ENCODE peak calls at places on chromosomes 16 and 17, in nine cellular contexts. One of them, this sample, is unnamed.

GRCh38 chr16:69435977-69436729 is 11.7 kb downstream of the CYB5B start:
- DNase-seq in Right ventricle myocardium superior: no peak
- DNase-seq in GM18507: no peak
- DNase-seq in ovary: no peak
- DNase-seq in NCI-H345: peak; percentile 81
- DNase-seq in activated T-helper 1 cell treated with anti-CD3 and anti-CD28 coated beads, Interleukin-12 subunit alpha, Interleukin-12 subunit beta, Interleukin-2, Interleukin-4 antibody, amounts not matched to agents 30 ng/mL and 10 ng/mL and 1 ng/mL, durations not matched to agents 14 hours and 24 hours and 36 hours: no peak
- DNase-seq in aorta: no peak
- DNase-seq in type B pancreatic cell: no peak
- DNase-seq in T-helper 17 cell: no peak
- DNase-seq in this sample: no peak

GRCh38 chr17:38592487-38592886 is 13.3 kb downstream of the SRCIN1 start:
- DNase-seq in activated T-helper 1 cell treated with anti-CD3 and anti-CD28 coated beads, Interleukin-12 subunit alpha, Interleukin-12 subunit beta, Interleukin-2, Interleukin-4 antibody, amounts not matched to agents 30 ng/mL and 10 ng/mL and 1 ng/mL, durations not matched to agents 14 hours and 24 hours and 36 hours: no peak
- DNase-seq in GM18507: no peak
- DNase-seq in NCI-H345: no peak
- DNase-seq in aorta: no peak
- DNase-seq in T-helper 17 cell: no peak
- DNase-seq in type B pancreatic cell: no peak
- DNase-seq in ovary: no peak
- DNase-seq in Right ventricle myocardium superior: no peak
- DNase-seq in this sample: no peak

GRCh38 chr17:42246515-42246914 is 29.7 kb downstream of the STAT5B start:
- DNase-seq in ovary: peak; percentile 68
- DNase-seq in GM18507: no peak
- DNase-seq in T-helper 17 cell: no peak
- DNase-seq in type B pancreatic cell: no peak
- DNase-seq in activated T-helper 1 cell treated with anti-CD3 and anti-CD28 coated beads, Interleukin-12 subunit alpha, Interleukin-12 subunit beta, Interleukin-2, Interleukin-4 antibody, amounts not matched to agents 30 ng/mL and 10 ng/mL and 1 ng/mL, durations not matched to agents 14 hours and 24 hours and 36 hours: no peak
- DNase-seq in Right ventricle myocardium superior: no peak
- DNase-seq in NCI-H345: no peak
- DNase-seq in aorta: no peak
- DNase-seq in this sample: no peak

GRCh38 chr17:21160401-21160800 is 33.6 kb downstream of the DHRS7B start:
- DNase-seq in Right ventricle myocardium superior: no peak
- DNase-seq in ovary: no peak
- DNase-seq in NCI-H345: no peak
- DNase-seq in T-helper 17 cell: no peak
- DNase-seq in GM18507: no peak
- DNase-seq in activated T-helper 1 cell treated with anti-CD3 and anti-CD28 coated beads, Interleukin-12 subunit alpha, Interleukin-12 subunit beta, Interleukin-2, Interleukin-4 antibody, amounts not matched to agents 30 ng/mL and 10 ng/mL and 1 ng/mL, durations not matched to agents 14 hours and 24 hours and 36 hours: no peak
- DNase-seq in aorta: no peak
- DNase-seq in type B pancreatic cell: no peak
- DNase-seq in this sample: no peak

GRCh38 chr16:85270365-85270764 is 158.1 kb upstream of the CIBAR2 start:
- DNase-seq in NCI-H345: no peak
- DNase-seq in Right ventricle myocardium superior: no peak
- DNase-seq in GM18507: no peak
- DNase-seq in aorta: no peak
- DNase-seq in T-helper 17 cell: no peak
- DNase-seq in type B pancreatic cell: no peak
- DNase-seq in ovary: no peak
- DNase-seq in activated T-helper 1 cell treated with anti-CD3 and anti-CD28 coated beads, Interleukin-12 subunit alpha, Interleukin-12 subunit beta, Interleukin-2, Interleukin-4 antibody, amounts not matched to agents 30 ng/mL and 10 ng/mL and 1 ng/mL, durations not matched to agents 14 hours and 24 hours and 36 hours: no peak
- DNase-seq in this sample: no peak

GRCh38 chr17:48258317-48258716 is 150.8 kb downstream of the SNX11 start:
- DNase-seq in ovary: no peak
- DNase-seq in T-helper 17 cell: no peak
- DNase-seq in GM18507: no peak
- DNase-seq in aorta: no peak
- DNase-seq in NCI-H345: no peak
- DNase-seq in Right ventricle myocardium superior: no peak
- DNase-seq in type B pancreatic cell: no peak
- DNase-seq in activated T-helper 1 cell treated with anti-CD3 and anti-CD28 coated beads, Interleukin-12 subunit alpha, Interleukin-12 subunit beta, Interleukin-2, Interleukin-4 antibody, amounts not matched to agents 30 ng/mL and 10 ng/mL and 1 ng/mL, durations not matched to agents 14 hours and 24 hours and 36 hours: no peak
- DNase-seq in this sample: no peak

GRCh38 chr17:64245218-64246145 is 17.6 kb downstream of the TEX2 start:
- DNase-seq in GM18507: no peak
- DNase-seq in type B pancreatic cell: no peak
- DNase-seq in ovary: no peak
- DNase-seq in aorta: no peak
- DNase-seq in Right ventricle myocardium superior: no peak
- DNase-seq in activated T-helper 1 cell treated with anti-CD3 and anti-CD28 coated beads, Interleukin-12 subunit alpha, Interleukin-12 subunit beta, Interleukin-2, Interleukin-4 antibody, amounts not matched to agents 30 ng/mL and 10 ng/mL and 1 ng/mL, durations not matched to agents 14 hours and 24 hours and 36 hours: no peak
- DNase-seq in NCI-H345: no peak
- DNase-seq in T-helper 17 cell: no peak
- DNase-seq in this sample: no peak

GRCh38 chr16:84294196-84295142 is at the start of gene WFDC1:
- DNase-seq in GM18507: no peak
- DNase-seq in type B pancreatic cell: no peak
- DNase-seq in T-helper 17 cell: no peak
- DNase-seq in activated T-helper 1 cell treated with anti-CD3 and anti-CD28 coated beads, Interleukin-12 subunit alpha, Interleukin-12 subunit beta, Interleukin-2, Interleukin-4 antibody, amounts not matched to agents 30 ng/mL and 10 ng/mL and 1 ng/mL, durations not matched to agents 14 hours and 24 hours and 36 hours: no peak
- DNase-seq in NCI-H345: no peak
- DNase-seq in aorta: peak; percentile 62
- DNase-seq in ovary: peak; percentile 57
- DNase-seq in Right ventricle myocardium superior: no peak
- DNase-seq in this sample: peak; percentile 46

GRCh38 chr16:1655269-1655807 is 22.7 kb upstream of the JPT2 start:
- DNase-seq in ovary: no peak
- DNase-seq in activated T-helper 1 cell treated with anti-CD3 and anti-CD28 coated beads, Interleukin-12 subunit alpha, Interleukin-12 subunit beta, Interleukin-2, Interleukin-4 antibody, amounts not matched to agents 30 ng/mL and 10 ng/mL and 1 ng/mL, durations not matched to agents 14 hours and 24 hours and 36 hours: no peak
- DNase-seq in type B pancreatic cell: no peak
- DNase-seq in NCI-H345: no peak
- DNase-seq in aorta: no peak
- DNase-seq in Right ventricle myocardium superior: no peak
- DNase-seq in GM18507: no peak
- DNase-seq in T-helper 17 cell: no peak
- DNase-seq in this sample: no peak

GRCh38 chr17:63675607-63676539 is 24.1 kb downstream of the LIMD2 start:
- DNase-seq in type B pancreatic cell: no peak
- DNase-seq in GM18507: no peak
- DNase-seq in T-helper 17 cell: no peak
- DNase-seq in activated T-helper 1 cell treated with anti-CD3 and anti-CD28 coated beads, Interleukin-12 subunit alpha, Interleukin-12 subunit beta, Interleukin-2, Interleukin-4 antibody, amounts not matched to agents 30 ng/mL and 10 ng/mL and 1 ng/mL, durations not matched to agents 14 hours and 24 hours and 36 hours: no peak
- DNase-seq in ovary: peak; percentile 78
- DNase-seq in aorta: peak; percentile 90
- DNase-seq in Right ventricle myocardium superior: peak; percentile 78
- DNase-seq in NCI-H345: no peak
- DNase-seq in this sample: peak; percentile 70

GRCh38 chr16:85416267-85417109 is 196.6 kb upstream of the GSE1 start:
- DNase-seq in Right ventricle myocardium superior: peak; percentile 76
- DNase-seq in T-helper 17 cell: peak; percentile 25
- DNase-seq in ovary: peak; percentile 66
- DNase-seq in NCI-H345: peak; percentile 29
- DNase-seq in activated T-helper 1 cell treated with anti-CD3 and anti-CD28 coated beads, Interleukin-12 subunit alpha, Interleukin-12 subunit beta, Interleukin-2, Interleukin-4 antibody, amounts not matched to agents 30 ng/mL and 10 ng/mL and 1 ng/mL, durations not matched to agents 14 hours and 24 hours and 36 hours: peak; percentile 71
- DNase-seq in GM18507: peak; percentile 47
- DNase-seq in type B pancreatic cell: no peak
- DNase-seq in aorta: peak; percentile 75
- DNase-seq in this sample: peak; percentile 71

GRCh38 chr16:22641030-22641671 is 130.5 kb downstream of the NPIPB5 start:
- DNase-seq in type B pancreatic cell: no peak
- DNase-seq in Right ventricle myocardium superior: no peak
- DNase-seq in activated T-helper 1 cell treated with anti-CD3 and anti-CD28 coated beads, Interleukin-12 subunit alpha, Interleukin-12 subunit beta, Interleukin-2, Interleukin-4 antibody, amounts not matched to agents 30 ng/mL and 10 ng/mL and 1 ng/mL, durations not matched to agents 14 hours and 24 hours and 36 hours: no peak
- DNase-seq in GM18507: no peak
- DNase-seq in NCI-H345: no peak
- DNase-seq in aorta: no peak
- DNase-seq in ovary: no peak
- DNase-seq in T-helper 17 cell: no peak
- DNase-seq in this sample: no peak

GRCh38 chr16:47359478-47359877 is 101.4 kb downstream of the ITFG1 start:
- DNase-seq in type B pancreatic cell: no peak
- DNase-seq in GM18507: no peak
- DNase-seq in Right ventricle myocardium superior: no peak
- DNase-seq in NCI-H345: no peak
- DNase-seq in activated T-helper 1 cell treated with anti-CD3 and anti-CD28 coated beads, Interleukin-12 subunit alpha, Interleukin-12 subunit beta, Interleukin-2, Interleukin-4 antibody, amounts not matched to agents 30 ng/mL and 10 ng/mL and 1 ng/mL, durations not matched to agents 14 hours and 24 hours and 36 hours: no peak
- DNase-seq in ovary: no peak
- DNase-seq in aorta: no peak
- DNase-seq in T-helper 17 cell: no peak
- DNase-seq in this sample: no peak

GRCh38 chr16:19396555-19397011 is 21.1 kb upstream of the TMC5 start:
- DNase-seq in type B pancreatic cell: no peak
- DNase-seq in ovary: no peak
- DNase-seq in GM18507: no peak
- DNase-seq in NCI-H345: peak; percentile 83
- DNase-seq in aorta: no peak
- DNase-seq in T-helper 17 cell: no peak
- DNase-seq in activated T-helper 1 cell treated with anti-CD3 and anti-CD28 coated beads, Interleukin-12 subunit alpha, Interleukin-12 subunit beta, Interleukin-2, Interleukin-4 antibody, amounts not matched to agents 30 ng/mL and 10 ng/mL and 1 ng/mL, durations not matched to agents 14 hours and 24 hours and 36 hours: no peak
- DNase-seq in Right ventricle myocardium superior: no peak
- DNase-seq in this sample: no peak

GRCh38 chr16:29757950-29758466 is 12.2 kb upstream of the C16orf54 start:
- DNase-seq in Right ventricle myocardium superior: no peak
- DNase-seq in activated T-helper 1 cell treated with anti-CD3 and anti-CD28 coated beads, Interleukin-12 subunit alpha, Interleukin-12 subunit beta, Interleukin-2, Interleukin-4 antibody, amounts not matched to agents 30 ng/mL and 10 ng/mL and 1 ng/mL, durations not matched to agents 14 hours and 24 hours and 36 hours: no peak
- DNase-seq in T-helper 17 cell: no peak
- DNase-seq in aorta: peak; percentile 58
- DNase-seq in ovary: peak; percentile 55
- DNase-seq in GM18507: no peak
- DNase-seq in NCI-H345: no peak
- DNase-seq in type B pancreatic cell: no peak
- DNase-seq in this sample: no peak

GRCh38 chr16:25223964-25224363 is 7.2 kb downstream of the AQP8 start:
- DNase-seq in Right ventricle myocardium superior: no peak
- DNase-seq in type B pancreatic cell: no peak
- DNase-seq in T-helper 17 cell: no peak
- DNase-seq in aorta: no peak
- DNase-seq in GM18507: no peak
- DNase-seq in ovary: no peak
- DNase-seq in activated T-helper 1 cell treated with anti-CD3 and anti-CD28 coated beads, Interleukin-12 subunit alpha, Interleukin-12 subunit beta, Interleukin-2, Interleukin-4 antibody, amounts not matched to agents 30 ng/mL and 10 ng/mL and 1 ng/mL, durations not matched to agents 14 hours and 24 hours and 36 hours: no peak
- DNase-seq in NCI-H345: no peak
- DNase-seq in this sample: no peak

GRCh38 chr16:85391175-85391707 is 221.9 kb upstream of the GSE1 start:
- DNase-seq in aorta: peak; percentile 39
- DNase-seq in Right ventricle myocardium superior: no peak
- DNase-seq in T-helper 17 cell: peak; percentile 0
- DNase-seq in NCI-H345: no peak
- DNase-seq in GM18507: no peak
- DNase-seq in ovary: peak; percentile 33
- DNase-seq in activated T-helper 1 cell treated with anti-CD3 and anti-CD28 coated beads, Interleukin-12 subunit alpha, Interleukin-12 subunit beta, Interleukin-2, Interleukin-4 antibody, amounts not matched to agents 30 ng/mL and 10 ng/mL and 1 ng/mL, durations not matched to agents 14 hours and 24 hours and 36 hours: no peak
- DNase-seq in type B pancreatic cell: no peak
- DNase-seq in this sample: no peak

GRCh38 chr16:27113341-27113841 is 46.7 kb downstream of the C16orf82 start:
- DNase-seq in T-helper 17 cell: no peak
- DNase-seq in GM18507: peak; percentile 23
- DNase-seq in type B pancreatic cell: peak; percentile 47
- DNase-seq in Right ventricle myocardium superior: no peak
- DNase-seq in activated T-helper 1 cell treated with anti-CD3 and anti-CD28 coated beads, Interleukin-12 subunit alpha, Interleukin-12 subunit beta, Interleukin-2, Interleukin-4 antibody, amounts not matched to agents 30 ng/mL and 10 ng/mL and 1 ng/mL, durations not matched to agents 14 hours and 24 hours and 36 hours: no peak
- DNase-seq in ovary: no peak
- DNase-seq in NCI-H345: no peak
- DNase-seq in aorta: no peak
- DNase-seq in this sample: no peak

GRCh38 chr16:10250137-10250850 is 68.1 kb upstream of the GRIN2A start:
- DNase-seq in NCI-H345: no peak
- DNase-seq in ovary: no peak
- DNase-seq in T-helper 17 cell: no peak
- DNase-seq in type B pancreatic cell: no peak
- DNase-seq in Right ventricle myocardium superior: no peak
- DNase-seq in GM18507: no peak
- DNase-seq in aorta: no peak
- DNase-seq in activated T-helper 1 cell treated with anti-CD3 and anti-CD28 coated beads, Interleukin-12 subunit alpha, Interleukin-12 subunit beta, Interleukin-2, Interleukin-4 antibody, amounts not matched to agents 30 ng/mL and 10 ng/mL and 1 ng/mL, durations not matched to agents 14 hours and 24 hours and 36 hours: no peak
- DNase-seq in this sample: no peak

GRCh38 chr16:3952342-3953131 is 72.0 kb upstream of the CREBBP start:
- DNase-seq in ovary: peak; percentile 67
- DNase-seq in GM18507: no peak
- DNase-seq in Right ventricle myocardium superior: peak; percentile 92
- DNase-seq in NCI-H345: no peak
- DNase-seq in aorta: peak; percentile 94
- DNase-seq in type B pancreatic cell: no peak
- DNase-seq in activated T-helper 1 cell treated with anti-CD3 and anti-CD28 coated beads, Interleukin-12 subunit alpha, Interleukin-12 subunit beta, Interleukin-2, Interleukin-4 antibody, amounts not matched to agents 30 ng/mL and 10 ng/mL and 1 ng/mL, durations not matched to agents 14 hours and 24 hours and 36 hours: no peak
- DNase-seq in T-helper 17 cell: no peak
- DNase-seq in this sample: peak; percentile 89

GRCh38 chr17:66018786-66019185 is 173.1 kb downstream of the CEP112 start:
- DNase-seq in NCI-H345: peak; percentile 33
- DNase-seq in T-helper 17 cell: no peak
- DNase-seq in activated T-helper 1 cell treated with anti-CD3 and anti-CD28 coated beads, Interleukin-12 subunit alpha, Interleukin-12 subunit beta, Interleukin-2, Interleukin-4 antibody, amounts not matched to agents 30 ng/mL and 10 ng/mL and 1 ng/mL, durations not matched to agents 14 hours and 24 hours and 36 hours: no peak
- DNase-seq in aorta: no peak
- DNase-seq in type B pancreatic cell: no peak
- DNase-seq in Right ventricle myocardium superior: no peak
- DNase-seq in ovary: no peak
- DNase-seq in GM18507: no peak
- DNase-seq in this sample: no peak

GRCh38 chr17:79761894-79762570 is 15.9 kb upstream of the CBX2 start:
- DNase-seq in activated T-helper 1 cell treated with anti-CD3 and anti-CD28 coated beads, Interleukin-12 subunit alpha, Interleukin-12 subunit beta, Interleukin-2, Interleukin-4 antibody, amounts not matched to agents 30 ng/mL and 10 ng/mL and 1 ng/mL, durations not matched to agents 14 hours and 24 hours and 36 hours: no peak
- DNase-seq in T-helper 17 cell: no peak
- DNase-seq in Right ventricle myocardium superior: peak; percentile 27
- DNase-seq in GM18507: no peak
- DNase-seq in NCI-H345: no peak
- DNase-seq in type B pancreatic cell: no peak
- DNase-seq in ovary: no peak
- DNase-seq in aorta: no peak
- DNase-seq in this sample: no peak

GRCh38 chr17:7045492-7046126 is 1.7 kb upstream of the SLC16A11 start:
- DNase-seq in activated T-helper 1 cell treated with anti-CD3 and anti-CD28 coated beads, Interleukin-12 subunit alpha, Interleukin-12 subunit beta, Interleukin-2, Interleukin-4 antibody, amounts not matched to agents 30 ng/mL and 10 ng/mL and 1 ng/mL, durations not matched to agents 14 hours and 24 hours and 36 hours: no peak
- DNase-seq in Right ventricle myocardium superior: no peak
- DNase-seq in aorta: no peak
- DNase-seq in ovary: no peak
- DNase-seq in type B pancreatic cell: no peak
- DNase-seq in GM18507: no peak
- DNase-seq in NCI-H345: peak; percentile 49
- DNase-seq in T-helper 17 cell: no peak
- DNase-seq in this sample: no peak

GRCh38 chr17:1298616-1299015 is 19.2 kb downstream of the TRARG1 start:
- DNase-seq in type B pancreatic cell: no peak
- DNase-seq in Right ventricle myocardium superior: no peak
- DNase-seq in ovary: peak; percentile 45
- DNase-seq in NCI-H345: no peak
- DNase-seq in activated T-helper 1 cell treated with anti-CD3 and anti-CD28 coated beads, Interleukin-12 subunit alpha, Interleukin-12 subunit beta, Interleukin-2, Interleukin-4 antibody, amounts not matched to agents 30 ng/mL and 10 ng/mL and 1 ng/mL, durations not matched to agents 14 hours and 24 hours and 36 hours: peak; percentile 22
- DNase-seq in T-helper 17 cell: no peak
- DNase-seq in aorta: no peak
- DNase-seq in GM18507: no peak
- DNase-seq in this sample: no peak

GRCh38 chr16:85425061-85425662 is 188.0 kb upstream of the GSE1 start:
- DNase-seq in activated T-helper 1 cell treated with anti-CD3 and anti-CD28 coated beads, Interleukin-12 subunit alpha, Interleukin-12 subunit beta, Interleukin-2, Interleukin-4 antibody, amounts not matched to agents 30 ng/mL and 10 ng/mL and 1 ng/mL, durations not matched to agents 14 hours and 24 hours and 36 hours: no peak
- DNase-seq in T-helper 17 cell: no peak
- DNase-seq in type B pancreatic cell: no peak
- DNase-seq in aorta: peak; percentile 34
- DNase-seq in ovary: peak; percentile 30
- DNase-seq in GM18507: no peak
- DNase-seq in Right ventricle myocardium superior: peak; percentile 16
- DNase-seq in NCI-H345: peak; percentile 80
- DNase-seq in this sample: peak; percentile 13

GRCh38 chr17:9151091-9151490 is 129.8 kb downstream of the NTN1 start:
- DNase-seq in type B pancreatic cell: no peak
- DNase-seq in GM18507: no peak
- DNase-seq in T-helper 17 cell: no peak
- DNase-seq in ovary: no peak
- DNase-seq in Right ventricle myocardium superior: no peak
- DNase-seq in aorta: no peak
- DNase-seq in activated T-helper 1 cell treated with anti-CD3 and anti-CD28 coated beads, Interleukin-12 subunit alpha, Interleukin-12 subunit beta, Interleukin-2, Interleukin-4 antibody, amounts not matched to agents 30 ng/mL and 10 ng/mL and 1 ng/mL, durations not matched to agents 14 hours and 24 hours and 36 hours: no peak
- DNase-seq in NCI-H345: peak; percentile 37
- DNase-seq in this sample: no peak

GRCh38 chr16:11717811-11718210 is 24.8 kb downstream of the TXNDC11 start:
- DNase-seq in activated T-helper 1 cell treated with anti-CD3 and anti-CD28 coated beads, Interleukin-12 subunit alpha, Interleukin-12 subunit beta, Interleukin-2, Interleukin-4 antibody, amounts not matched to agents 30 ng/mL and 10 ng/mL and 1 ng/mL, durations not matched to agents 14 hours and 24 hours and 36 hours: no peak
- DNase-seq in NCI-H345: no peak
- DNase-seq in aorta: no peak
- DNase-seq in GM18507: no peak
- DNase-seq in ovary: no peak
- DNase-seq in type B pancreatic cell: no peak
- DNase-seq in T-helper 17 cell: no peak
- DNase-seq in Right ventricle myocardium superior: no peak
- DNase-seq in this sample: no peak

This sample was measured in left ventricle myocardium superior.